ENCODE peak calls at places on chromosome 12, in seven cellular contexts. C is brain microvascular endothelial cell, I is heart left ventricle, R is pancreas, Q is psoas muscle, W is tibial nerve, J is bronchial epithelial cell. S is an unnamed sample. For H3K27me3, the result is how much of the 10 kb centered on the place peaks cover.

GRCh38 chr12:124727244-124727673 is 136.4 kb downstream of the SCARB1 start:
- DNase-seq in C (no peak), I (peak), R (no peak), Q (peak), W (peak), J (no peak), S (peak)

GRCh38 chr12:19131020-19131431 is 1.5 kb downstream of the PLEKHA5 start:
- DNase-seq in C (no peak), I (no peak), R (no peak), Q (no peak), W (peak), J (peak), S (peak)

GRCh38 chr12:123075092-123075491 is 75.8 kb downstream of the PITPNM2 start:
- DNase-seq in C (no peak), I (no peak), R (no peak), Q (no peak), W (peak), J (peak), S (no peak)

GRCh38 chr12:84497819-84498218 is 414.8 kb downstream of the SLC6A15 start:
- DNase-seq in C (peak), I (no peak), R (no peak), Q (no peak), W (no peak), J (no peak), S (no peak)

GRCh38 chr12:132414634-132415340 is 75.2 kb upstream of the FBRSL1 start:
- DNase-seq in C (peak), I (peak), R (peak), Q (peak), W (peak), J (peak), S (peak)

GRCh38 chr12:93184664-93185368 is 192.9 kb upstream of the NUDT4 start:
- DNase-seq in C (no peak), I (no peak), R (no peak), Q (no peak), W (no peak), J (no peak), S (no peak)

GRCh38 chr12:128798543-128799341 is 25.0 kb downstream of the SLC15A4 start:
- DNase-seq in C (no peak), I (no peak), R (no peak), Q (peak), W (no peak), J (no peak), S (no peak)

GRCh38 chr12:89840162-89840922 is 131.7 kb upstream of the ATP2B1 start:
- DNase-seq in C (no peak), I (no peak), R (no peak), Q (no peak), W (no peak), J (no peak), S (no peak)

GRCh38 chr12:19245656-19246055 is 116.1 kb downstream of the PLEKHA5 start:
- DNase-seq in C (no peak), I (no peak), R (no peak), Q (no peak), W (no peak), J (no peak), S (no peak)

GRCh38 chr12:69906411-69907216 is 81.6 kb downstream of the MYRFL start:
- DNase-seq in C (no peak), I (no peak), R (no peak), Q (no peak), W (no peak), J (no peak), S (no peak)

GRCh38 chr12:104671407-104672095 is 214.8 kb downstream of the CHST11 start:
- DNase-seq in C (peak), I (peak), R (peak), Q (peak), W (peak), J (peak), S (peak)

GRCh38 chr12:87368259-87368658 is 660.9 kb downstream of the C12orf50 start:
- DNase-seq in C (no peak), I (no peak), R (no peak), Q (no peak), W (no peak), J (no peak), S (no peak)

GRCh38 chr12:2284857-2285256 is 232.1 kb downstream of the CACNA1C start:
- DNase-seq in C (peak), I (peak), R (no peak), Q (peak), W (peak), J (peak), S (peak)

GRCh38 chr12:19248929-19249602 is 119.5 kb downstream of the PLEKHA5 start:
- DNase-seq in C (peak), I (no peak), R (no peak), Q (no peak), W (no peak), J (peak), S (no peak)

GRCh38 chr12:61188801-61189595 is 1071.2 kb upstream of the USP15 start:
- DNase-seq in C (no peak), I (no peak), R (peak), Q (no peak), W (no peak), J (no peak), S (no peak)

GRCh38 chr12:5438671-5439200 is 6.8 kb downstream of the NTF3 start:
- DNase-seq in C (no peak), I (no peak), R (no peak), Q (no peak), W (no peak), J (no peak), S (no peak)

GRCh38 chr12:68080577-68080976 is 79.0 kb downstream of the IFNG start:
- DNase-seq in C (no peak), I (no peak), R (no peak), Q (no peak), W (no peak), J (no peak), S (no peak)

GRCh38 chr12:90502070-90502469 is 452.9 kb downstream of the CCER1 start:
- DNase-seq in C (no peak), I (no peak), R (no peak), Q (no peak), W (no peak), J (no peak), S (no peak)

GRCh38 chr12:46303039-46303666 is 34.3 kb upstream of the SLC38A1 start:
- DNase-seq in C (peak), I (no peak), R (no peak), Q (no peak), W (peak), J (peak), S (no peak)

GRCh38 chr12:92987362-92987761 is 58.3 kb upstream of the EEA1 start:
- DNase-seq in C (peak), I (no peak), R (no peak), Q (no peak), W (peak), J (peak), S (peak)

GRCh38 chr12:65728913-65729793 is 95.1 kb upstream of the HMGA2 start:
- DNase-seq in C (no peak), I (no peak), R (peak), Q (no peak), W (no peak), J (peak), S (no peak)

GRCh38 chr12:51632598-51632997 is 41.6 kb downstream of the SCN8A start:
- DNase-seq in C (no peak), I (no peak), R (no peak), Q (no peak), W (no peak), J (no peak), S (no peak)

GRCh38 chr12:118164798-118165486 is 29.0 kb downstream of the PEBP1 start:
- DNase-seq in C (peak), I (no peak), R (no peak), Q (no peak), W (no peak), J (peak), S (no peak)

GRCh38 chr12:48489012-48489411 is 6.7 kb downstream of the C12orf54 start:
- DNase-seq in C (peak), I (no peak), R (no peak), Q (no peak), W (no peak), J (peak), S (no peak)

GRCh38 chr12:26422839-26423398 is 227.5 kb downstream of the SSPN start:
- DNase-seq in C (no peak), I (no peak), R (no peak), Q (no peak), W (no peak), J (no peak), S (no peak)

GRCh38 chr12:56202838-56203237 is 13.6 kb upstream of the SMARCC2 start:
- DNase-seq in C (no peak), I (no peak), R (no peak), Q (no peak), W (no peak), J (no peak), S (no peak)

GRCh38 chr12:90086281-90086680 is 377.6 kb upstream of the ATP2B1 start:
- DNase-seq in C (no peak), I (no peak), R (no peak), Q (no peak), W (no peak), J (peak), S (no peak)

GRCh38 chr12:102966200-102966941 is 8.9 kb downstream of the ASCL1 start:
- DNase-seq in C (no peak), I (no peak), R (no peak), Q (no peak), W (no peak), J (no peak), S (no peak)

GRCh38 chr12:102962986-102963385 is 5.5 kb downstream of the ASCL1 start:
- DNase-seq in C (no peak), I (no peak), R (no peak), Q (no peak), W (no peak), J (no peak), S (no peak)

GRCh38 chr12:102964872-102965271 is 7.4 kb downstream of the ASCL1 start:
- DNase-seq in C (no peak), I (no peak), R (no peak), Q (no peak), W (no peak), J (no peak), S (no peak)

GRCh38 chr12:102963796-102964195 is 6.3 kb downstream of the ASCL1 start:
- DNase-seq in C (no peak), I (no peak), R (no peak), Q (no peak), W (no peak), J (no peak), S (no peak)

GRCh38 chr12:102965281-102966155 is 8.0 kb downstream of the ASCL1 start:
- DNase-seq in C (no peak), I (no peak), R (no peak), Q (no peak), W (no peak), J (no peak), S (no peak)
- H3K27me3 ChIP-seq in C (under half), I (half or more), R (under half), Q (half or more), W (half or more), J (under half), S (half or more)

GRCh38 chr12:3750616-3751015 is 2.3 kb downstream of the CRACR2A start:
- DNase-seq in C (no peak), I (no peak), R (no peak), Q (no peak), W (no peak), J (no peak), S (no peak)

GRCh38 chr12:3753549-3754284 is 808 bp upstream of the CRACR2A start:
- DNase-seq in C (no peak), I (peak), R (no peak), Q (peak), W (peak), J (no peak), S (peak)

GRCh38 chr12:3752096-3752709 is 706 bp downstream of the CRACR2A start:
- DNase-seq in C (peak), I (peak), R (peak), Q (peak), W (peak), J (no peak), S (peak)

GRCh38 chr12:3751151-3752095 is 1.5 kb downstream of the CRACR2A start:
- DNase-seq in C (no peak), I (no peak), R (no peak), Q (no peak), W (no peak), J (no peak), S (no peak)

DNA sequence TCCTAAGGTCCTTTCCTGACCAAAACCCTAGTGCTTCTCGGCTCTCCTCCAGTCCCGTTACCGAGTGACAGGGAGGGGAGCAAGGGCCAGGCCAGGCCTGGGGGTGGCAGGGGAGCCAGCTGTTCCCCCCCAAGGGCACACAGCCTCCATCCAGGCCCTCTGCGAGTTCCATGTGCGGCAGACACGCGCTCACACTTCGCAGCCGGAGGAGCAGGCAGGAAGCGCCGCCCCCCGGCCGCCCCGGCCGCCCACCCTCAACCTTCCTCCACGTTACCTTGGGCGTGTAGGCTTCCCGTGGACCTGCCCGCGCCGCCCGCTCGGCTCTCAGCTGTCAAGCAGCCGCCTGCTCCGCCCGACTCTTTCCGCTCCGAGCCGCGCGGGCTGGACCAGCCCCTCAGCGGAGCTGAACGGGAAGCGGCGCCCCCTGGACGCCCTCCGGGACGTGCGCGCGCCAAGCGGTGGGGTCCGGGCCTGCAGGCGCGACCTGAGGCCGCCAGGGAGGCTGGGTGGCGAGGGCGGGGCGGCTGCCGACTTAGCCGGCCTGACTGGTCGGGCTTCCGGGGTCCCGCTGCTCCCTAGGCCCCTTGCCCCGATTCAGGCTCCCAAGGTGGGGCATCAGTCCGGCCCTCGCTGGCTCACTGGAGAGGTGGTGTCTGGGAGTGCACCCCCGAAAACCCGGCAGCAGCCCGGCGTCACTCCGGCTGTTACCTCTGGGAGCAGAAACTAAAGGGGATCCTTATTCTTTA is at the start of gene CRACR2A:
- DNase-seq in C (peak), I (peak), R (peak), Q (peak), W (peak), J (peak), S (peak)
- TF ChIP-seq CTCF in C (peak), I (peak), R (no peak), Q (peak), W (peak), J (peak), S (peak)

DNA sequence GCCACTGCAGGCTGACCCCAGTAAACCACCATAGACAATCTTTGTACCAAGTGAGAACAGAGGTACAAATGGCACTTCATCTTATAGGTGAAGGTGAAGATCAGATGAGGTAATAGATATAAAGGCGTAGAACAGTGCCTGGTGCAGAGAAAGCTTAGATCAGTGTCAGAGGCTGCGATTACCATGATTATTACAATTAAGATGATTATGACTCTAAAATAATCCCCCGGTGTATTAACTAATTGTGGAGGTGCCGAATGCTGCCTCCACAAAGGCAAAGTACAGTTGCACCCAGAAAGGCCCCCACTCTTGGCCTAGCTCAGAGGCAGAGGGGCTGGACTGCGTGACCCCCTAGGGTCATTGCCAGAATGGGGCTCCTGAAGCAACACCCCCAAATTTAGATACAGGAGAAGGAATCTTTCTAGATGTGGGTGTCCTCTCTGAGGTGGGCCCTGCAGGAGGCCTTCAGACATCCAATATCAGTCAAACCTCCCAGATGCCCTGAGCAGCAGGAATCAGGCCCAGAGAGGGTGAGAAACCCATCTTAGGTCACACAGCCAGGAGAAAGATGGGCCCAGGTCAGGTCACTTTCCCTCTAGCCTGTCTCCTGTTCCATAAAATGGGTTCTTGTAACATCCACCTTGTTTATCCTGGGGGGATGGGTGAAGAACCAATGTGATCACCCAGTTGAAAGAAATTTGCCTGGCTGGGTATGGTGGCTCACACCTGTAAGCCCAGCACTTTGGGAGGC is 139.8 kb downstream of the PHETA1 start:
- DNase-seq in C (no peak), I (no peak), R (no peak), Q (no peak), W (no peak), J (no peak), S (no peak)
- H3K27me3 ChIP-seq in C (under half), I (under half), R (under half), Q (under half), W (under half), J (under half), S (under half)

GRCh38 chr12:45122776-45123380 is 72.0 kb upstream of the DBX2 start:
- DNase-seq in C (no peak), I (no peak), R (no peak), Q (no peak), W (no peak), J (peak), S (no peak)
- TF ChIP-seq CTCF in C (peak), I (peak), R (no peak), Q (peak), W (no peak), J (peak), S (no peak)